ENCODE peak calls at places on chromosomes 16 and 17, in six cellular contexts. D, S, V, C, P and H are unnamed samples.
A peak's percentile ranks its signal among the peaks of the same experiment; 100 is the strongest.

GRCh38 chr17:50180066-50180465 is 14.3 kb downstream of the SGCA start:
- DNase-seq in D (no peak), S (no peak), C (no peak), P (no peak), V (no peak), H (no peak)

GRCh38 chr17:80106751-80107150 is 5.4 kb downstream of the GAA start:
- DNase-seq in V (no peak), S (no peak), C (no peak), P (no peak), D (no peak), H (no peak)

GRCh38 chr16:28040039-28040438 is 23.5 kb downstream of the GSG1L start:
- DNase-seq in C (no peak), D (no peak), V (no peak), S (no peak), P (peak; percentile 63), H (no peak)

GRCh38 chr17:81294512-81295030 is 536 bp downstream of the SLC38A10 start:
- DNase-seq in D (peak; percentile 46), S (peak; percentile 26), V (no peak), C (peak; percentile 12), P (peak; percentile 53), H (peak; percentile 9)

GRCh38 chr17:80751460-80752368 is 207.1 kb downstream of the RPTOR start:
- DNase-seq in D (peak; percentile 33), C (no peak), V (no peak), S (no peak), P (peak; percentile 50), H (peak; percentile 58)

GRCh38 chr16:25626172-25626571 is 65.6 kb upstream of the HS3ST4 start:
- DNase-seq in S (no peak), C (no peak), V (no peak), D (no peak), P (no peak), H (no peak)

GRCh38 chr17:7956208-7956965 is 24.4 kb downstream of the CNTROB start:
- DNase-seq in V (no peak), C (peak; percentile 87), S (peak; percentile 93), P (no peak), D (peak; percentile 80), H (peak; percentile 12)

GRCh38 chr16:49857423-49858181 is 1.7 kb upstream of the ZNF423 start:
- DNase-seq in C (peak; percentile 69), D (peak; percentile 59), V (peak; percentile 75), P (peak; percentile 91), S (peak; percentile 77), H (peak; percentile 11)

GRCh38 chr16:8962393-8963009 is 1.2 kb downstream of the USP7 start:
- DNase-seq in D (no peak), C (no peak), S (no peak), V (no peak), P (peak; percentile 69), H (no peak)

GRCh38 chr16:11315499-11315898 is 29.8 kb upstream of the RMI2 start:
- DNase-seq in V (peak; percentile 70), C (peak; percentile 70), D (no peak), P (peak; percentile 100), S (peak; percentile 45), H (peak; percentile 68)

GRCh38 chr16:70647461-70648359 is 1.4 kb downstream of the IL34 start:
- DNase-seq in P (no peak), D (no peak), V (no peak), S (no peak), C (no peak), H (no peak)

GRCh38 chr17:65103896-65104295 is 33.3 kb upstream of the RGS9 start:
- DNase-seq in D (no peak), V (no peak), P (no peak), S (peak; percentile 16), C (no peak), H (peak; percentile 49)

GRCh38 chr17:57484081-57484666 is 227.9 kb downstream of the MSI2 start:
- DNase-seq in S (peak; percentile 38), C (peak; percentile 30), D (no peak), V (no peak), P (no peak), H (peak; percentile 43)

GRCh38 chr17:77423589-77424451 is 283.1 kb downstream of the SEC14L1 start:
- DNase-seq in P (no peak), C (peak; percentile 98), D (peak; percentile 98), S (peak; percentile 98), V (no peak), H (peak; percentile 98)

GRCh38 chr17:16353702-16354174 is 469 bp upstream of the CENPV start:
- DNase-seq in D (no peak), P (no peak), V (no peak), C (no peak), S (no peak), H (no peak)
- TF ChIP-seq CTCF in D (no peak), P (no peak), V (no peak), C (no peak), S (no peak), H (no peak)

GRCh38 chr17:29625037-29625750 is 2.5 kb upstream of the CORO6 start:
- DNase-seq in S (peak; percentile 54), D (no peak), C (no peak), V (no peak), P (peak; percentile 75), H (peak; percentile 35)
- TF ChIP-seq CTCF in S (no peak), D (no peak), C (no peak), V (no peak), P (no peak), H (no peak)

GRCh38 chr16:55502801-55503366 is 6.0 kb upstream of the LPCAT2 start:
- DNase-seq in D (peak; percentile 97), S (peak; percentile 98), P (peak; percentile 49), V (peak; percentile 62), C (peak; percentile 97), H (peak; percentile 93)

GRCh38 chr16:55499951-55500350 is 8.9 kb upstream of the LPCAT2 start:
- DNase-seq in C (peak; percentile 98), P (no peak), D (peak; percentile 13), V (no peak), S (peak; percentile 97), H (peak; percentile 99)

GRCh38 chr16:55503726-55504553 is 4.9 kb upstream of the LPCAT2 start:
- DNase-seq in C (no peak), P (no peak), V (no peak), S (no peak), D (no peak), H (no peak)

GRCh38 chr16:55499281-55499680 is 9.6 kb upstream of the LPCAT2 start:
- DNase-seq in S (no peak), V (no peak), D (no peak), P (no peak), C (no peak), H (no peak)

GRCh38 chr16:55501549-55502322 is 7.1 kb upstream of the LPCAT2 start:
- DNase-seq in P (peak; percentile 55), V (no peak), S (no peak), D (peak; percentile 18), C (no peak), H (no peak)
- TF ChIP-seq CTCF in P (peak; percentile 59), V (no peak), S (peak; percentile 65), D (no peak), C (peak; percentile 50), H (peak; percentile 42)

DNA sequence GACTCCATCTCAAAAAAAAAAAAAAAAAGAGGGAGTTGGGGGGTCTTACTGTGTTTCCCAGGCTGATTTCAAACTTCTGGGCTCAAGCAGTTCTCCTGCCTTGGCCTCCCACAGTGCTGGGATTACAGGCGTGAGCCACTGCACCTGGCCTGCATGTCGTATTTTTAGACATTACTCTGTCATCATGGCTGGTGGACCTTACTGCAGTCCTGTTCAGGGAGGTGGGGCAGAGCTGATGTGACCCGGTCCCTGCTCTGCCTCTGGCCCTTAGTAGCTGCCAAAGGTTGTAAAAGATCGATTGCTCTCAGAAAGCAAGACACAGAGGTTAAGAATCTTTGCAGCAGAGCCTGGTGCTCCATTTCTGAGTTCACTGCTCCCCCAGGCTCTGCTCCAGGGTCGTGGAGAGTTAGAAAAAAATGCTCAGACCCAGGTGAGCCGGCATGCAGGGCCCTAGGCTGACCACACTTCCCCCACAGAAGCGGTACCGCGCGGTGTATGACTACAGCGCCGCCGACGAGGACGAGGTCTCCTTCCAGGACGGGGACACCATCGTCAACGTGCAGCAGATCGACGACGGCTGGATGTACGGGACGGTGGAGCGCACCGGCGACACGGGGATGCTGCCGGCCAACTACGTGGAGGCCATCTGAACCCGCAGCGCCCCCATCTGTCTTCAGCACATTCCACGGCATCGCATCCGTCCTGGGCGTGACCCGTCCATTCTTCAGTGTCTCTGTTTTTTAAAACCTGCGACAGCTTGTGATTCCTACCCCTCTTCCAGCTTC is 7.1 kb upstream of the LASP1NB start:
- DNase-seq in S (no peak), P (peak; percentile 79), D (no peak), C (no peak), V (no peak), H (no peak)
- TF ChIP-seq CTCF in S (no peak), P (peak; percentile 36), D (no peak), C (no peak), V (no peak), H (no peak)

DNA sequence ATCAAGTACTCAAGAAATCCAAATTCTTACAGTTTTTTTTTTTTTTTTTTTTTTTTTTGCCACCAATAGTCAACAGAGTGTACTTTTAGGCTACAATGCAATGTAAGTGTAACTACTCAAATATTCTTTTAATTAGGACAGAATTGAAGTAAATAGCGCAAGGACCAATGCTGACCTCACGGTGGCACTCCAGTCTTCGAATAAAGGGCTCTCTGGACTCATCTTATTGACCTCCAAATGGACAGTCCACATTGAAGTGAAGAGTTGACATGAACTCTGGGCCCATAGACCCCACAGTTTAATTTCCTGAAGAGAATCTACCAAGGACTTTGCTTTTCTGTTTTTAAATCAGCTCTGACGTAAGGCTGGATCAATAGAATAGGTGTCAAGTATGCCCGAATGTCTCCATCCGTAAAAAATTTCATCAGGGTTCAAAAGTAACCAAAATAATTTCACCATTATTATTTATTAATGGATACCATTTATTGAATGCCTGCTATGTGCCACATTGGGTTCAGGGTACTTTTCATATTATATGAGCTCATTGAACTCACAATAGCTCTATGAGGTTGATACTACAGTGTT is 7.3 kb upstream of the DDX52 start:
- DNase-seq in C (peak; percentile 69), P (peak; percentile 66), S (peak; percentile 61), D (no peak), V (peak; percentile 64), H (peak; percentile 59)
- TF ChIP-seq CTCF in C (peak; percentile 55), P (peak; percentile 66), S (peak; percentile 55), D (no peak), V (peak; percentile 71), H (peak; percentile 71)